ENCODE peak calls at places on chromosomes 3 and 15, in nine cellular contexts. K, D, E, F, R, O, G, W and J are unnamed samples.
A peak's percentile ranks its signal among the peaks of the same experiment; 100 is the strongest.

GRCh38 chr3:54698059-54698458 is 229.8 kb downstream of the LRTM1 start:
- DNase-seq in O (no peak), G (peak; percentile 3), R (peak; percentile 53), K (no peak), W (no peak), F (no peak), D (no peak), E (no peak), J (no peak)

GRCh38 chr3:174035317-174035886 is 637.9 kb downstream of the NLGN1 start:
- DNase-seq in E (no peak), D (no peak), G (no peak), R (no peak), O (no peak), F (no peak), W (no peak), K (no peak), J (peak; percentile 4)

GRCh38 chr15:80693682-80694623 is 1.2 kb upstream of the ABHD17C start:
- DNase-seq in R (no peak), F (no peak), K (no peak), D (no peak), G (no peak), O (peak; percentile 8), W (no peak), E (no peak), J (no peak)

GRCh38 chr3:149717391-149718056 is 34.8 kb downstream of the COMMD2 start:
- DNase-seq in O (peak; percentile 42), D (no peak), G (no peak), E (peak; percentile 75), W (peak; percentile 34), K (no peak), R (peak; percentile 77), F (peak; percentile 83), J (peak; percentile 42)

GRCh38 chr3:65142476-65142875 is 454.7 kb upstream of the ADAMTS9 start:
- DNase-seq in E (no peak), W (no peak), G (no peak), R (peak; percentile 24), D (no peak), F (no peak), O (no peak), K (no peak), J (no peak)

GRCh38 chr15:29034151-29034550 is 148.4 kb downstream of the APBA2 start:
- DNase-seq in R (no peak), G (peak; percentile 79), E (no peak), D (no peak), K (no peak), W (no peak), F (no peak), O (no peak), J (no peak)

GRCh38 chr15:80830677-80831076 is 51.5 kb downstream of the CEMIP start:
- DNase-seq in E (no peak), G (no peak), R (no peak), F (no peak), K (no peak), D (no peak), O (no peak), W (no peak), J (no peak)

GRCh38 chr15:48041454-48041853 is 79.3 kb upstream of the SLC24A5 start:
- DNase-seq in W (no peak), R (no peak), E (no peak), K (no peak), D (no peak), F (no peak), G (no peak), O (no peak), J (no peak)

GRCh38 chr3:105938101-105938500 is 69.3 kb upstream of the CBLB start:
- DNase-seq in G (no peak), K (no peak), D (no peak), W (no peak), O (peak; percentile 23), F (no peak), R (no peak), E (no peak), J (no peak)

GRCh38 chr15:60552224-60552623 is 73.3 kb upstream of the ICE2 start:
- DNase-seq in R (no peak), E (no peak), D (no peak), G (no peak), F (no peak), K (no peak), W (no peak), O (no peak), J (no peak)

DNA sequence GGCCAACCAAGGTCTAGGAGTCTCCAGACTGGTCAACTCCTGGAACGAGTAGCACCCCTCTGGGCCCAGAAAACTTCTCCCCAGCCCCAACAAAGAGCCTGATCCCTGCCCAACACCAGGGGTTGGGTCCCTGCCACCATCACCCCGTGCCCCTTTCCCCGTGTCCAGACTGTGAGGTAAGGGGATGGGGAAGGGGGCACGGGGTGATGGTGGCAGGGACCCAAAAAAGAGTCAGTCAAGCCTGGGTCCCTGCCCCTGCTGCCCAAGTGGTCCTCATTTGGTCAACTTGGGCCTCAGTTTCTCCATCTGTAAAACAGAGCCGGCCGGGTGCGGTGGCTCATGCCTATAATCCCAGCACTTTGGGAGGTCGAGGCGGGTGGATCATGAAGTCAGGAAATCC is 1.1 kb upstream of the NBEAL2 start:
- DNase-seq in W (no peak), F (no peak), E (no peak), G (no peak), K (peak; percentile 44), D (peak; percentile 7), O (no peak), R (no peak), J (no peak)
- H3K4me3 ChIP-seq in W (no peak overlapping the region), F (no peak overlapping the region), E (no peak overlapping the region), G (no peak overlapping the region), K (peak overlapping the region; percentile 75), D (peak overlapping the region; percentile 83), O (no peak overlapping the region), R (no peak overlapping the region), J (peak overlapping the region; percentile 86)

DNA sequence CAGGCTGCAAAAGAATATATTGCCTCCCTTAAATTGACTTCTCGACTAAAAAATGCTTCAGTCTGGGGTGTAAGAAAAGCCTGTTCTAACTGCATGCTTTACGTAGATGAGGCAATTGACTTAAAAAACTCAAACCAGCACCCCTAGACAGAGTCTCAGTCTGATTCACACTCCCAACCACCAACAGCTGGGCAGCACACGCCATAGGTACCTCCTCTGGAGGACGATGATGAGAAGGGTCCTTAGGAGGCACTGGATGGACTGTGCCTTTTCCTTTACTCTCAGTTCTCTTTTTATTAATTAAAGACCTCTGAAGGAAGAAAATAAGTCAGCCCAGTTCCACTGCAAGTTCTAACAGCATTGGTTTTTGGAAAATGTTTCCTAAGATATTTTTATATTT is 175.0 kb downstream of the PDZRN3 start:
- DNase-seq in F (no peak), D (no peak), W (no peak), E (no peak), O (no peak), R (no peak), G (no peak), K (no peak), J (no peak)
- H3K4me3 ChIP-seq in F (no peak overlapping the region), D (no peak overlapping the region), W (no peak overlapping the region), E (no peak overlapping the region), O (no peak overlapping the region), R (no peak overlapping the region), G (no peak overlapping the region), K (no peak overlapping the region), J (no peak overlapping the region)

GRCh38 chr3:70360985-70361384 is 48.5 kb upstream of the MDFIC2 start:
- DNase-seq in O (no peak), W (peak; percentile 18), G (no peak), D (no peak), F (peak; percentile 54), R (no peak), K (no peak), E (no peak), J (no peak)
- H3K4me3 ChIP-seq in O (no peak overlapping the region), W (no peak overlapping the region), G (no peak overlapping the region), D (no peak overlapping the region), F (no peak overlapping the region), R (no peak overlapping the region), K (no peak overlapping the region), E (no peak overlapping the region), J (no peak overlapping the region)

GRCh38 chr3:119628390-119628789 is 30.7 kb downstream of the PLA1A start:
- DNase-seq in K (no peak), G (no peak), O (no peak), W (no peak), R (no peak), E (no peak), F (no peak), D (no peak), J (no peak)
- H3K4me3 ChIP-seq in K (no peak overlapping the region), G (no peak overlapping the region), O (no peak overlapping the region), W (no peak overlapping the region), R (no peak overlapping the region), E (no peak overlapping the region), F (no peak overlapping the region), D (no peak overlapping the region), J (no peak overlapping the region)

DNA sequence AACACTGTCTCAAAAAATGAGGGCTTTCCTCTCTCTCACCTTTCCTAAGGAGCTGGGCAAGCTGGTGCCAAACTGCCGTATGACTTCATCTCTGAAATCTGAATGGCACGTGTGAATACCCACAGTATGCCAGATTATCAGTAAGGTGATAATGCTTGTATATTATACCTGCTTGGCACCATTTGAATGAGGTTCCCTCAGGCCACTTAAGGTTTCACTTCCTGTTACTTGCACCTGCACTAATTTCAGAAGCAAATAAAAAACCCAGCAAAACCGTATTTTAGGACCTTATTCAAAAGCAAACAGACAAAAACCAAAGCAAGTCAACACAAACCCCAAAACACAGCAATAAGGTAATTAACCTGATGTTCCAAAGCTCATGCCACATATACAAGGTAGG is 19.7 kb downstream of the FOXP1 start:
- DNase-seq in D (no peak), R (no peak), O (no peak), F (no peak), E (no peak), W (no peak), G (no peak), K (no peak), J (no peak)
- H3K4me3 ChIP-seq in D (no peak overlapping the region), R (no peak overlapping the region), O (no peak overlapping the region), F (no peak overlapping the region), E (no peak overlapping the region), W (no peak overlapping the region), G (no peak overlapping the region), K (no peak overlapping the region), J (no peak overlapping the region)

GRCh38 chr3:89165636-89166312 is 58.4 kb downstream of the EPHA3 start:
- DNase-seq in K (no peak), D (no peak), O (no peak), R (peak; percentile 72), F (no peak), G (no peak), W (no peak), E (no peak), J (no peak)
- H3K4me3 ChIP-seq in K (no peak overlapping the region), D (no peak overlapping the region), O (no peak overlapping the region), R (no peak overlapping the region), F (no peak overlapping the region), G (no peak overlapping the region), W (no peak overlapping the region), E (no peak overlapping the region), J (no peak overlapping the region)